ENCODE peak calls at places on chromosomes 13 and 19, in nine cellular contexts. T is SK-N-SH, Z is Karpas-422, N is GM23248, V is OCI-LY7, M is GM23338, B is HCT116, C is hepatocyte, K is MM.1S. L is an unnamed sample.

GRCh38 chr19:38661166-38661565 is 13.7 kb downstream of the ACTN4 start:
- DNase-seq in M (no peak), V (no peak), N (peak; percentile 63), T (no peak), K (no peak), C (no peak), B (no peak), Z (no peak), L (no peak)

GRCh38 chr19:34707661-34708060 is 26.4 kb upstream of the ZNF181 start:
- DNase-seq in N (no peak), C (no peak), B (no peak), Z (no peak), V (no peak), M (no peak), K (no peak), T (no peak), L (no peak)

GRCh38 chr13:85771856-85772255 is 27.4 kb downstream of the SLITRK6 start:
- DNase-seq in N (no peak), C (no peak), M (no peak), V (no peak), Z (no peak), B (no peak), T (no peak), K (no peak), L (no peak)

GRCh38 chr19:49186108-49186507 is 28.5 kb downstream of the TRPM4 start:
- DNase-seq in C (no peak), T (no peak), B (no peak), K (no peak), V (peak; percentile 49), N (no peak), Z (no peak), M (no peak), L (no peak)

GRCh38 chr19:35348909-35349611 is 1.4 kb downstream of the FFAR1 start:
- DNase-seq in C (no peak), M (peak; percentile 34), V (peak; percentile 93), B (no peak), Z (peak; percentile 75), K (no peak), N (no peak), T (no peak), L (no peak)

GRCh38 chr13:111184685-111185401 is 69.7 kb downstream of the ARHGEF7 start:
- DNase-seq in M (no peak), N (no peak), T (no peak), C (no peak), V (peak; percentile 95), K (peak; percentile 69), B (no peak), Z (peak; percentile 96), L (no peak)

GRCh38 chr19:40443930-40444180 is 280 bp downstream of the SERTAD3 start:
- DNase-seq in N (no peak), K (no peak), V (peak; percentile 69), C (no peak), M (peak; percentile 73), T (no peak), Z (peak; percentile 77), B (no peak), L (no peak)

GRCh38 chr19:13955662-13956364 is 3.5 kb downstream of the DCAF15 start:
- DNase-seq in V (no peak), T (no peak), M (no peak), Z (no peak), C (peak; percentile 3), N (no peak), K (no peak), B (no peak), L (no peak)

GRCh38 chr19:46413262-46414031 is at the start of gene CCDC8:
- DNase-seq in N (peak; percentile 74), V (no peak), T (no peak), M (peak; percentile 98), Z (no peak), K (no peak), C (peak; percentile 97), B (no peak), L (no peak)

GRCh38 chr19:46284635-46285034 is 12.2 kb upstream of the HIF3A start:
- DNase-seq in Z (no peak), B (no peak), K (no peak), M (no peak), V (no peak), N (no peak), C (no peak), T (no peak), L (no peak)

GRCh38 chr13:76722782-76723181 is 163.4 kb downstream of the KCTD12 start:
- DNase-seq in N (no peak), Z (no peak), V (no peak), C (no peak), K (no peak), T (no peak), M (no peak), B (no peak), L (no peak)

GRCh38 chr13:25171170-25171516 is 945 bp downstream of the AMER2 start:
- DNase-seq in C (no peak), T (no peak), V (no peak), M (no peak), K (no peak), B (no peak), N (peak; percentile 5), Z (no peak), L (no peak)

GRCh38 chr19:36182612-36183454 is 30.6 kb upstream of the COX7A1 start:
- DNase-seq in T (no peak), B (peak; percentile 45), Z (no peak), V (no peak), M (peak; percentile 84), C (peak; percentile 12), N (no peak), K (no peak), L (peak; percentile 12)

GRCh38 chr19:47063874-47064273 is 15.4 kb upstream of the TMEM160 start:
- DNase-seq in V (no peak), M (no peak), T (no peak), N (no peak), C (no peak), Z (no peak), B (no peak), K (no peak), L (no peak)

GRCh38 chr13:91072511-91072910 is 275.0 kb upstream of the MIR17HG start:
- DNase-seq in C (no peak), Z (no peak), V (no peak), M (no peak), T (no peak), B (no peak), K (no peak), N (no peak), L (no peak)

GRCh38 chr19:38004100-38004504 is 97.1 kb downstream of the SIPA1L3 start:
- DNase-seq in B (no peak), V (no peak), N (peak; percentile 74), K (no peak), M (no peak), Z (no peak), C (no peak), T (no peak), L (peak; percentile 39)

GRCh38 chr19:46080561-46080960 is 39.8 kb upstream of the IGFL4 start:
- DNase-seq in N (peak; percentile 87), T (no peak), M (no peak), B (no peak), C (peak; percentile 26), K (no peak), V (no peak), Z (no peak), L (peak; percentile 50)

DNA sequence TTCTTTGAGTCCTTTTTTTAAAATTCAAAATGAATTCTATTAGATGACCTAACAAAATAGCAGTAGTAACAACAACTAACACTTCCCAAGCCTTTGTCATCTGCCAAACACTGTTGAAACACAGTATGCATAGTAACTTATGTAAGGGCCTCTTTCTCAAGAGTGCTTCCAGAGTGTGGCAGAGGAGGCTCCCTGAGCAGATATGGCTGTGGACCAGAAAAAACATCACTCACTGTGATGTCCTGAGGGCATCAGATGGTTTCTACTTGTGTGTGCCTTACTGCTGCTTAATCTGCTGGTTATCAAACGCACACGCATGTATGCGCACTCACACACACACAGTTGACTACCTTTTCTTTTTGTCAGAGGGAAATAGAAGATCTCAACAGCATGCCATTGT is 110.8 kb downstream of the DLEU7 start:
- DNase-seq in V (no peak), K (no peak), C (no peak), Z (no peak), B (no peak), T (peak; percentile 46), M (no peak), N (peak; percentile 89), L (no peak)
- H3K9me2 ChIP-seq in V (no peaks in the 10 kb centered on the region), K (no peaks in the 10 kb centered on the region), C (no peaks in the 10 kb centered on the region), Z (no peaks in the 10 kb centered on the region), B (no peaks in the 10 kb centered on the region), T (no peaks in the 10 kb centered on the region), M (peaks cover 3% of the 10 kb centered on the region), N (no peaks in the 10 kb centered on the region), L (no peaks in the 10 kb centered on the region)

DNA sequence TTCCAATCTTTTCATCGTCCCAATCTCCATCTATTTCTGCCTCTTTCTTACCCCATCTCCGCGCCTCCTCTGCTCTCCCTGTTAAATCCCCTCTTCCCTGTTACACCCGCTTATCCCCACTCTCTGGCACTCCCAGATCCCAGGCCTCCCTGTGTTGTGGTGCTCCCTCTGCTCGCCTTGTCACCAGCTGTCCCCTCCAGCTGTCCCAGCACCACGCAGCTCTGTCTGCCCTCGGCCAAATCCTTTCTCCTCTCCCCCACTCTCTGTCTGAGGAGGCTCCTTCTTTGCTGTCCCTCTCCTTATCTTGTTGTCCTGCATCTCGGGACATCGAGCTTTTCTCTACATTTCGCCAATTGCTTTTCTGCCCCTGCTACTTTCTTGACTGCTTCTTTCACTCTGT is 1.0 kb downstream of the ZNF160 start:
- DNase-seq in K (no peak), N (peak; percentile 16), Z (no peak), C (peak; percentile 20), M (no peak), T (peak; percentile 59), V (no peak), B (no peak), L (peak; percentile 2)
- H4K20me1 ChIP-seq in K (no peaks in the 10 kb centered on the region), N (no peaks in the 10 kb centered on the region), Z (peaks cover 28% of the 10 kb centered on the region), C (no peaks in the 10 kb centered on the region), M (peaks cover 15% of the 10 kb centered on the region), T (no peaks in the 10 kb centered on the region), V (no peaks in the 10 kb centered on the region), B (no peaks in the 10 kb centered on the region), L (peaks cover 10% of the 10 kb centered on the region)

GRCh38 chr13:63607153-63607552 is 2191.5 kb upstream of the PCDH20 start:
- DNase-seq in B (no peak), V (no peak), T (no peak), C (no peak), N (no peak), Z (peak; percentile 72), K (no peak), M (no peak), L (no peak)

GRCh38 chr13:63605962-63606361 is 2190.3 kb upstream of the PCDH20 start:
- DNase-seq in Z (no peak), C (no peak), N (no peak), K (no peak), V (no peak), M (no peak), B (no peak), T (no peak), L (no peak)

GRCh38 chr13:63609574-63609973 is 2193.9 kb upstream of the PCDH20 start:
- DNase-seq in N (no peak), Z (no peak), M (no peak), K (no peak), V (no peak), T (no peak), C (no peak), B (no peak), L (no peak)

GRCh38 chr13:63605403-63605802 is 2189.8 kb upstream of the PCDH20 start:
- DNase-seq in K (no peak), V (no peak), M (no peak), N (no peak), Z (no peak), T (no peak), C (no peak), B (no peak), L (no peak)
- H3K9me2 ChIP-seq in K (no peaks in the 10 kb centered on the region), V (no peaks in the 10 kb centered on the region), M (peaks cover 4% of the 10 kb centered on the region), N (no peaks in the 10 kb centered on the region), Z (no peaks in the 10 kb centered on the region), T (no peaks in the 10 kb centered on the region), C (no peaks in the 10 kb centered on the region), B (no peaks in the 10 kb centered on the region), L (no peaks in the 10 kb centered on the region)

GRCh38 chr19:12596927-12597548 is 13.6 kb downstream of the ZNF490 start:
- DNase-seq in M (peak; percentile 58), B (no peak), V (no peak), K (no peak), C (no peak), T (no peak), Z (no peak), N (no peak), L (no peak)
- H4K20me1 ChIP-seq in M (no peaks in the 10 kb centered on the region), B (no peaks in the 10 kb centered on the region), V (no peaks in the 10 kb centered on the region), K (no peaks in the 10 kb centered on the region), C (no peaks in the 10 kb centered on the region), T (no peaks in the 10 kb centered on the region), Z (no peaks in the 10 kb centered on the region), N (no peaks in the 10 kb centered on the region), L (no peaks in the 10 kb centered on the region)